ENCODE peak calls at places on chromosomes 4 and X, in four cellular contexts. T is NCI-H1092, S is MCF 10A, Z is fibroblast of pulmonary artery. I is an unnamed sample.

GRCh38 chr4:2275546-2276251 is 13.8 kb upstream of the MXD4 start:
- DNase-seq in S (no peak), T (no peak), Z (no peak), I (no peak)

GRCh38 chr4:67234296-67234695 is 311.0 kb downstream of the CENPC start:
- DNase-seq in S (no peak), Z (peak; percentile 8), T (no peak), I (no peak)

GRCh38 chr4:186037692-186038658 is 31.0 kb upstream of the TLR3 start:
- DNase-seq in T (peak; percentile 52), S (peak; percentile 79), Z (peak; percentile 94), I (peak; percentile 54)

GRCh38 chr4:76950846-76951321 is 1.3 kb downstream of the SEPTIN11 start:
- DNase-seq in Z (peak; percentile 47), T (no peak), S (peak; percentile 47), I (no peak)

GRCh38 chrX:111244238-111244750 is 26.0 kb downstream of the CAPN6 start:
- DNase-seq in Z (peak; percentile 11), S (peak; percentile 31), T (peak; percentile 50), I (no peak)

GRCh38 chr4:83093060-83093640 is 21.4 kb downstream of the PLAC8 start:
- DNase-seq in T (no peak), S (no peak), Z (no peak), I (no peak)

GRCh38 chr4:67727124-67727850 is 26.3 kb upstream of the UBA6 start:
- DNase-seq in S (no peak), Z (peak; percentile 80), T (no peak), I (no peak)

GRCh38 chr4:2803624-2804448 is 11.0 kb downstream of the SH3BP2 start:
- DNase-seq in T (no peak), Z (no peak), S (peak; percentile 48), I (no peak)

GRCh38 chr4:88008133-88008621 is 742 bp downstream of the PKD2 start:
- DNase-seq in S (peak; percentile 58), T (peak; percentile 44), Z (peak; percentile 55), I (no peak)

GRCh38 chrX:41737065-41737464 is 13.1 kb downstream of the GPR82 start:
- DNase-seq in T (no peak), Z (no peak), S (no peak), I (no peak)

GRCh38 chr4:88690355-88690754 is 7.3 kb downstream of the NAP1L5 start:
- DNase-seq in Z (peak; percentile 69), S (peak; percentile 39), T (no peak), I (no peak)

GRCh38 chrX:13851996-13852695 is 35.3 kb upstream of the GPM6B start:
- DNase-seq in S (peak; percentile 55), Z (no peak), T (no peak), I (no peak)

GRCh38 chrX:20362268-20363002 is 95.7 kb upstream of the RPS6KA3 start:
- DNase-seq in S (no peak), T (peak; percentile 94), Z (peak; percentile 55), I (peak; percentile 67)

GRCh38 chr4:141124224-141124623 is 9.0 kb downstream of the RNF150 start:
- DNase-seq in Z (no peak), T (no peak), S (no peak), I (no peak)

GRCh38 chr4:69523385-69524132 is 27.9 kb upstream of the UGT2B4 start:
- DNase-seq in Z (no peak), T (no peak), S (no peak), I (peak; percentile 12)

GRCh38 chr4:104942990-104943758 is 203.5 kb upstream of the TET2 start:
- DNase-seq in S (no peak), T (no peak), Z (no peak), I (no peak)

GRCh38 chr4:123930971-123931370 is 534.4 kb downstream of the SPRY1 start:
- DNase-seq in T (no peak), Z (peak; percentile 44), S (peak; percentile 3), I (no peak)

GRCh38 chrX:55924574-55924973 is 207.0 kb downstream of the RRAGB start:
- DNase-seq in T (no peak), Z (no peak), S (no peak), I (no peak)

GRCh38 chr4:7654550-7655266 is 220.0 kb upstream of the PSAPL1 start:
- DNase-seq in S (no peak), T (no peak), Z (no peak), I (no peak)

GRCh38 chr4:137819964-137820383 is 287.7 kb upstream of the PCDH18 start:
- DNase-seq in S (peak; percentile 80), T (no peak), Z (peak; percentile 79), I (no peak)

GRCh38 chrX:124098089-124098488 is 136.6 kb downstream of the STAG2 start:
- DNase-seq in T (no peak), S (peak; percentile 16), Z (peak; percentile 48), I (no peak)

GRCh38 chrX:139759637-139760036 is 51.7 kb upstream of the MCF2 start:
- DNase-seq in Z (peak; percentile 42), T (no peak), S (peak; percentile 40), I (no peak)

GRCh38 chr4:182688081-182688480 is 229.1 kb downstream of the DCTD start:
- DNase-seq in S (no peak), T (no peak), Z (no peak), I (no peak)

GRCh38 chrX:42803320-42803719 is 25.4 kb upstream of the PPP1R2C start:
- DNase-seq in S (peak; percentile 2), Z (peak; percentile 27), T (no peak), I (no peak)

GRCh38 chr4:47642985-47643745 is 158.1 kb downstream of the ATP10D start:
- DNase-seq in T (no peak), S (no peak), Z (peak; percentile 42), I (no peak)

GRCh38 chr4:53501561-53501960 is 89.7 kb downstream of the LNX1 start:
- DNase-seq in Z (no peak), T (no peak), S (peak; percentile 64), I (no peak)

GRCh38 chr4:111230265-111230664 is 607.4 kb upstream of the PITX2 start:
- DNase-seq in S (no peak), Z (no peak), T (no peak), I (no peak)

GRCh38 chr4:136281889-136282288 is 1250.4 kb downstream of the PCDH18 start:
- DNase-seq in T (no peak), Z (no peak), S (no peak), I (no peak)

GRCh38 chr4:173498771-173499170 is 31.3 kb downstream of the HAND2 start:
- DNase-seq in T (no peak), Z (no peak), S (no peak), I (no peak)

GRCh38 chr4:6910340-6910959 is 824 bp downstream of the TBC1D14 start:
- DNase-seq in T (no peak), Z (no peak), S (no peak), I (no peak)

GRCh38 chrX:129678176-129678880 is 23.6 kb upstream of the APLN start:
- DNase-seq in Z (no peak), S (peak; percentile 35), T (peak; percentile 80), I (no peak)

GRCh38 chr4:78784255-78784654 is 8.1 kb downstream of the BMP2K start:
- DNase-seq in T (no peak), Z (peak; percentile 40), S (no peak), I (no peak)

GRCh38 chrX:2696698-2697215 is 5.7 kb downstream of the CD99 start:
- DNase-seq in Z (peak; percentile 93), S (peak; percentile 83), T (no peak), I (no peak)

GRCh38 chrX:30589146-30589888 is 11.8 kb upstream of the TASL start:
- DNase-seq in T (no peak), Z (no peak), S (no peak), I (no peak)

GRCh38 chr4:86950835-86951525 is 16.2 kb downstream of the AFF1 start:
- DNase-seq in S (no peak), T (no peak), Z (no peak), I (no peak)

I was measured in NCI-H1417 treated with DMSO at 0.1 percent for 48 hours.